ENCODE peak calls at places on chromosome 19, in ten cellular contexts. One of them, this sample, is unnamed.

GRCh38 chr19:23283925-23284324 is 33.7 kb upstream of the ZNF724 start:
- DNase-seq in activated T-cell treated with anti-CD3 and anti-CD28 coated beads, Interleukin-2, amount 50 U/mL, for 24 hours: peak; percentile 69
- DNase-seq in NCI-H1694 treated with DMSO at 0.1 percent for 48 hours: peak; percentile 19
- DNase-seq in cardiac fibroblast: peak; percentile 67
- DNase-seq in fibroblast of mammary gland: peak; percentile 37
- DNase-seq in EL: peak; percentile 53
- DNase-seq in WTC11: peak; percentile 81
- DNase-seq in left colon: peak; percentile 53
- DNase-seq in heart left ventricle: no peak
- DNase-seq in testis: peak; percentile 48
- DNase-seq in this sample: peak; percentile 70

GRCh38 chr19:47509973-47510372 is 4.9 kb downstream of the NAPA start:
- DNase-seq in WTC11: no peak
- DNase-seq in testis: no peak
- DNase-seq in EL: no peak
- DNase-seq in cardiac fibroblast: no peak
- DNase-seq in left colon: no peak
- DNase-seq in activated T-cell treated with anti-CD3 and anti-CD28 coated beads, Interleukin-2, amount 50 U/mL, for 24 hours: no peak
- DNase-seq in fibroblast of mammary gland: no peak
- DNase-seq in NCI-H1694 treated with DMSO at 0.1 percent for 48 hours: no peak
- DNase-seq in heart left ventricle: no peak
- DNase-seq in this sample: no peak

GRCh38 chr19:58196911-58197616 is 14.2 kb downstream of the ZNF274 start:
- DNase-seq in NCI-H1694 treated with DMSO at 0.1 percent for 48 hours: no peak
- DNase-seq in testis: no peak
- DNase-seq in left colon: no peak
- DNase-seq in cardiac fibroblast: peak; percentile 55
- DNase-seq in heart left ventricle: no peak
- DNase-seq in WTC11: no peak
- DNase-seq in EL: peak; percentile 21
- DNase-seq in fibroblast of mammary gland: peak; percentile 43
- DNase-seq in activated T-cell treated with anti-CD3 and anti-CD28 coated beads, Interleukin-2, amount 50 U/mL, for 24 hours: no peak
- DNase-seq in this sample: no peak

GRCh38 chr19:7833225-7834156 is 3.5 kb downstream of the EVI5L start:
- DNase-seq in NCI-H1694 treated with DMSO at 0.1 percent for 48 hours: no peak
- DNase-seq in WTC11: no peak
- DNase-seq in testis: peak; percentile 86
- DNase-seq in cardiac fibroblast: peak; percentile 88
- DNase-seq in left colon: peak; percentile 96
- DNase-seq in activated T-cell treated with anti-CD3 and anti-CD28 coated beads, Interleukin-2, amount 50 U/mL, for 24 hours: no peak
- DNase-seq in fibroblast of mammary gland: peak; percentile 89
- DNase-seq in heart left ventricle: peak; percentile 81
- DNase-seq in EL: peak; percentile 74
- DNase-seq in this sample: no peak

GRCh38 chr19:5001547-5002131 is 32.7 kb downstream of the KDM4B start:
- DNase-seq in activated T-cell treated with anti-CD3 and anti-CD28 coated beads, Interleukin-2, amount 50 U/mL, for 24 hours: peak; percentile 53
- DNase-seq in EL: peak; percentile 66
- DNase-seq in NCI-H1694 treated with DMSO at 0.1 percent for 48 hours: peak; percentile 4
- DNase-seq in heart left ventricle: no peak
- DNase-seq in testis: no peak
- DNase-seq in cardiac fibroblast: peak; percentile 71
- DNase-seq in left colon: no peak
- DNase-seq in WTC11: peak; percentile 66
- DNase-seq in fibroblast of mammary gland: peak; percentile 88
- DNase-seq in this sample: peak; percentile 29

GRCh38 chr19:33268162-33268991 is 34.0 kb downstream of the CEBPA start:
- DNase-seq in EL: no peak
- DNase-seq in WTC11: no peak
- DNase-seq in left colon: no peak
- DNase-seq in activated T-cell treated with anti-CD3 and anti-CD28 coated beads, Interleukin-2, amount 50 U/mL, for 24 hours: no peak
- DNase-seq in cardiac fibroblast: no peak
- DNase-seq in testis: no peak
- DNase-seq in fibroblast of mammary gland: no peak
- DNase-seq in heart left ventricle: peak; percentile 56
- DNase-seq in NCI-H1694 treated with DMSO at 0.1 percent for 48 hours: no peak
- DNase-seq in this sample: no peak

GRCh38 chr19:13935765-13936486 is 2.3 kb downstream of the PODNL1 start:
- DNase-seq in fibroblast of mammary gland: no peak
- DNase-seq in activated T-cell treated with anti-CD3 and anti-CD28 coated beads, Interleukin-2, amount 50 U/mL, for 24 hours: no peak
- DNase-seq in EL: no peak
- DNase-seq in testis: no peak
- DNase-seq in cardiac fibroblast: no peak
- DNase-seq in left colon: no peak
- DNase-seq in NCI-H1694 treated with DMSO at 0.1 percent for 48 hours: no peak
- DNase-seq in WTC11: peak; percentile 70
- DNase-seq in heart left ventricle: no peak
- DNase-seq in this sample: no peak

GRCh38 chr19:30394481-30395151 is 22.4 kb downstream of the ZNF536 start:
- DNase-seq in left colon: no peak
- DNase-seq in heart left ventricle: no peak
- DNase-seq in testis: no peak
- DNase-seq in EL: no peak
- DNase-seq in activated T-cell treated with anti-CD3 and anti-CD28 coated beads, Interleukin-2, amount 50 U/mL, for 24 hours: no peak
- DNase-seq in WTC11: no peak
- DNase-seq in fibroblast of mammary gland: no peak
- DNase-seq in NCI-H1694 treated with DMSO at 0.1 percent for 48 hours: no peak
- DNase-seq in cardiac fibroblast: no peak
- DNase-seq in this sample: no peak

GRCh38 chr19:5048727-5049553 is 80.0 kb downstream of the KDM4B start:
- DNase-seq in EL: peak; percentile 77
- DNase-seq in testis: no peak
- DNase-seq in fibroblast of mammary gland: peak; percentile 64
- DNase-seq in cardiac fibroblast: peak; percentile 55
- DNase-seq in WTC11: no peak
- DNase-seq in left colon: peak; percentile 75
- DNase-seq in NCI-H1694 treated with DMSO at 0.1 percent for 48 hours: no peak
- DNase-seq in heart left ventricle: no peak
- DNase-seq in activated T-cell treated with anti-CD3 and anti-CD28 coated beads, Interleukin-2, amount 50 U/mL, for 24 hours: no peak
- DNase-seq in this sample: no peak

GRCh38 chr19:19146000-19146608 is 7.8 kb upstream of the TMEM161A start:
- DNase-seq in EL: peak; percentile 63
- DNase-seq in testis: peak; percentile 82
- DNase-seq in fibroblast of mammary gland: peak; percentile 52
- DNase-seq in left colon: peak; percentile 57
- DNase-seq in heart left ventricle: peak; percentile 90
- DNase-seq in NCI-H1694 treated with DMSO at 0.1 percent for 48 hours: peak; percentile 33
- DNase-seq in WTC11: peak; percentile 94
- DNase-seq in activated T-cell treated with anti-CD3 and anti-CD28 coated beads, Interleukin-2, amount 50 U/mL, for 24 hours: peak; percentile 94
- DNase-seq in cardiac fibroblast: peak; percentile 63
- DNase-seq in this sample: peak; percentile 54

GRCh38 chr19:1907563-1908363 is 2.6 kb downstream of the ADAT3 start:
- DNase-seq in WTC11: no peak
- DNase-seq in activated T-cell treated with anti-CD3 and anti-CD28 coated beads, Interleukin-2, amount 50 U/mL, for 24 hours: no peak
- DNase-seq in heart left ventricle: no peak
- DNase-seq in NCI-H1694 treated with DMSO at 0.1 percent for 48 hours: no peak
- DNase-seq in cardiac fibroblast: no peak
- DNase-seq in left colon: peak; percentile 81
- DNase-seq in EL: no peak
- DNase-seq in testis: no peak
- DNase-seq in fibroblast of mammary gland: no peak
- DNase-seq in this sample: no peak

GRCh38 chr19:43687660-43687997 is 17.7 kb upstream of the PLAUR start:
- DNase-seq in NCI-H1694 treated with DMSO at 0.1 percent for 48 hours: no peak
- DNase-seq in EL: no peak
- DNase-seq in WTC11: no peak
- DNase-seq in fibroblast of mammary gland: no peak
- DNase-seq in left colon: no peak
- DNase-seq in heart left ventricle: no peak
- DNase-seq in activated T-cell treated with anti-CD3 and anti-CD28 coated beads, Interleukin-2, amount 50 U/mL, for 24 hours: no peak
- DNase-seq in testis: no peak
- DNase-seq in cardiac fibroblast: no peak
- DNase-seq in this sample: no peak

GRCh38 chr19:6416658-6417405 is 7.8 kb downstream of the KHSRP start:
- DNase-seq in NCI-H1694 treated with DMSO at 0.1 percent for 48 hours: no peak
- DNase-seq in WTC11: no peak
- DNase-seq in left colon: no peak
- DNase-seq in fibroblast of mammary gland: no peak
- DNase-seq in activated T-cell treated with anti-CD3 and anti-CD28 coated beads, Interleukin-2, amount 50 U/mL, for 24 hours: no peak
- DNase-seq in testis: no peak
- DNase-seq in cardiac fibroblast: no peak
- DNase-seq in heart left ventricle: no peak
- DNase-seq in EL: no peak
- DNase-seq in this sample: no peak

GRCh38 chr19:6076675-6077463 is 33.4 kb downstream of the RFX2 start:
- DNase-seq in testis: no peak
- DNase-seq in NCI-H1694 treated with DMSO at 0.1 percent for 48 hours: no peak
- DNase-seq in EL: peak; percentile 90
- DNase-seq in WTC11: no peak
- DNase-seq in fibroblast of mammary gland: peak; percentile 93
- DNase-seq in left colon: peak; percentile 29
- DNase-seq in heart left ventricle: no peak
- DNase-seq in cardiac fibroblast: peak; percentile 94
- DNase-seq in activated T-cell treated with anti-CD3 and anti-CD28 coated beads, Interleukin-2, amount 50 U/mL, for 24 hours: no peak
- DNase-seq in this sample: no peak

GRCh38 chr19:44846455-44847143 is 502 bp downstream of the NECTIN2 start:
- DNase-seq in WTC11: peak; percentile 94
- DNase-seq in fibroblast of mammary gland: no peak
- DNase-seq in cardiac fibroblast: peak; percentile 23
- DNase-seq in testis: no peak
- DNase-seq in left colon: peak; percentile 47
- DNase-seq in EL: peak; percentile 45
- DNase-seq in activated T-cell treated with anti-CD3 and anti-CD28 coated beads, Interleukin-2, amount 50 U/mL, for 24 hours: no peak
- DNase-seq in heart left ventricle: peak; percentile 62
- DNase-seq in NCI-H1694 treated with DMSO at 0.1 percent for 48 hours: no peak
- DNase-seq in this sample: peak; percentile 85

GRCh38 chr19:46384396-46384795 is 29.0 kb downstream of the CCDC8 start:
- DNase-seq in WTC11: no peak
- DNase-seq in cardiac fibroblast: no peak
- DNase-seq in heart left ventricle: peak; percentile 58
- DNase-seq in activated T-cell treated with anti-CD3 and anti-CD28 coated beads, Interleukin-2, amount 50 U/mL, for 24 hours: peak; percentile 20
- DNase-seq in EL: no peak
- DNase-seq in fibroblast of mammary gland: no peak
- DNase-seq in testis: no peak
- DNase-seq in NCI-H1694 treated with DMSO at 0.1 percent for 48 hours: peak; percentile 51
- DNase-seq in left colon: no peak
- DNase-seq in this sample: no peak

GRCh38 chr19:16506961-16507360 is 10.8 kb downstream of the C19orf44 start:
- DNase-seq in NCI-H1694 treated with DMSO at 0.1 percent for 48 hours: peak; percentile 6
- DNase-seq in WTC11: no peak
- DNase-seq in EL: no peak
- DNase-seq in testis: no peak
- DNase-seq in heart left ventricle: no peak
- DNase-seq in left colon: no peak
- DNase-seq in cardiac fibroblast: no peak
- DNase-seq in fibroblast of mammary gland: no peak
- DNase-seq in activated T-cell treated with anti-CD3 and anti-CD28 coated beads, Interleukin-2, amount 50 U/mL, for 24 hours: no peak
- DNase-seq in this sample: no peak

GRCh38 chr19:55275851-55276719 is 3.8 kb downstream of the HSPBP1 start:
- DNase-seq in EL: no peak
- DNase-seq in WTC11: no peak
- DNase-seq in fibroblast of mammary gland: no peak
- DNase-seq in left colon: no peak
- DNase-seq in cardiac fibroblast: no peak
- DNase-seq in activated T-cell treated with anti-CD3 and anti-CD28 coated beads, Interleukin-2, amount 50 U/mL, for 24 hours: no peak
- DNase-seq in NCI-H1694 treated with DMSO at 0.1 percent for 48 hours: no peak
- DNase-seq in testis: no peak
- DNase-seq in heart left ventricle: no peak
- DNase-seq in this sample: no peak

GRCh38 chr19:49744946-49745381 is 18.1 kb downstream of the TSKS start:
- DNase-seq in cardiac fibroblast: no peak
- DNase-seq in left colon: no peak
- DNase-seq in NCI-H1694 treated with DMSO at 0.1 percent for 48 hours: no peak
- DNase-seq in activated T-cell treated with anti-CD3 and anti-CD28 coated beads, Interleukin-2, amount 50 U/mL, for 24 hours: no peak
- DNase-seq in heart left ventricle: no peak
- DNase-seq in testis: peak; percentile 80
- DNase-seq in EL: no peak
- DNase-seq in WTC11: peak; percentile 75
- DNase-seq in fibroblast of mammary gland: no peak
- DNase-seq in this sample: peak; percentile 39

This sample was measured in iPS DF 6.9.